ENCODE peak calls at places on chromosomes 4 and X, in ten cellular contexts. F is psoas muscle; Z is uterus; T is NT2/D1; Q is pancreas; K is aorta; R is stomach; W is body of pancreas; J is CD8-positive, alpha-beta T cell; I is GM23338. C is an unnamed sample. For H3K4me1, the result is how much of the 10 kb centered on the place peaks cover.

GRCh38 chr4:147049940-147050852 is 104.5 kb upstream of the TTC29 start:
- DNase-seq in F (no peak), Z (no peak), T (no peak), Q (no peak), K (no peak), R (no peak), W (no peak), J (no peak), I (no peak), C (no peak)

GRCh38 chrX:129787336-129788055 is 7.7 kb downstream of the SASH3 start:
- DNase-seq in F (no peak), Z (no peak), T (no peak), Q (no peak), K (peak), R (no peak), W (no peak), J (no peak), I (no peak), C (no peak)

GRCh38 chr4:40662962-40663604 is 33.4 kb upstream of the RBM47 start:
- DNase-seq in F (no peak), Z (no peak), T (no peak), Q (peak), K (no peak), R (no peak), W (peak), J (no peak), I (no peak), C (no peak)

GRCh38 chrX:55169782-55170181 is 50.4 kb upstream of the PAGE5 start:
- DNase-seq in F (no peak), Z (no peak), T (no peak), Q (no peak), K (no peak), R (no peak), W (no peak), J (no peak), I (no peak), C (no peak)

GRCh38 chr4:158775091-158775651 is 6.3 kb downstream of the FNIP2 start:
- DNase-seq in F (no peak), Z (no peak), T (no peak), Q (no peak), K (no peak), R (no peak), W (no peak), J (no peak), I (no peak), C (no peak)

GRCh38 chr4:152168960-152169616 is 366.8 kb downstream of the FBXW7 start:
- DNase-seq in F (no peak), Z (no peak), T (no peak), Q (no peak), K (no peak), R (no peak), W (no peak), J (no peak), I (peak), C (no peak)

GRCh38 chr4:177225605-177226004 is 84.1 kb upstream of the NEIL3 start:
- DNase-seq in F (no peak), Z (no peak), T (no peak), Q (no peak), K (no peak), R (no peak), W (no peak), J (no peak), I (no peak), C (no peak)

GRCh38 chr4:64721106-64721505 is 311.9 kb upstream of the TECRL start:
- DNase-seq in F (no peak), Z (no peak), T (no peak), Q (no peak), K (no peak), R (no peak), W (no peak), J (no peak), I (peak), C (no peak)

GRCh38 chr4:183757105-183757504 is 98.0 kb downstream of the TRAPPC11 start:
- DNase-seq in F (no peak), Z (no peak), T (no peak), Q (no peak), K (no peak), R (no peak), W (no peak), J (no peak), I (no peak), C (no peak)

GRCh38 chr4:37628977-37629609 is 57.1 kb downstream of the RELL1 start:
- DNase-seq in F (peak), Z (peak), T (no peak), Q (no peak), K (no peak), R (peak), W (peak), J (no peak), I (no peak), C (no peak)

GRCh38 chr4:4670869-4671268 is 129.0 kb upstream of the STX18 start:
- DNase-seq in F (no peak), Z (no peak), T (no peak), Q (no peak), K (no peak), R (no peak), W (no peak), J (no peak), I (no peak), C (no peak)

GRCh38 chr4:1266881-1267763 is 18.2 kb upstream of the CTBP1 start:
- DNase-seq in F (no peak), Z (no peak), T (no peak), Q (no peak), K (no peak), R (no peak), W (no peak), J (no peak), I (no peak), C (no peak)
- H3K4me1 ChIP-seq in F (under half), Z (under half), T (under half), Q (under half), K (under half), R (under half), W (under half), J (under half), I (under half), C (under half)

GRCh38 chr4:34280131-34280530 is 1964.2 kb downstream of the ARAP2 start:
- DNase-seq in F (no peak), Z (no peak), T (no peak), Q (no peak), K (no peak), R (no peak), W (no peak), J (no peak), I (peak), C (no peak)

GRCh38 chr4:34279011-34279410 is 1965.3 kb downstream of the ARAP2 start:
- DNase-seq in F (no peak), Z (no peak), T (no peak), Q (no peak), K (no peak), R (no peak), W (no peak), J (no peak), I (no peak), C (no peak)

GRCh38 chr4:34281826-34282225 is 1962.5 kb downstream of the ARAP2 start:
- DNase-seq in F (no peak), Z (no peak), T (no peak), Q (no peak), K (no peak), R (no peak), W (no peak), J (no peak), I (no peak), C (no peak)
- H3K4me1 ChIP-seq in F (under half), Z (under half), T (under half), Q (under half), K (under half), R (under half), W (under half), J (under half), I (under half), C (under half)

DNA sequence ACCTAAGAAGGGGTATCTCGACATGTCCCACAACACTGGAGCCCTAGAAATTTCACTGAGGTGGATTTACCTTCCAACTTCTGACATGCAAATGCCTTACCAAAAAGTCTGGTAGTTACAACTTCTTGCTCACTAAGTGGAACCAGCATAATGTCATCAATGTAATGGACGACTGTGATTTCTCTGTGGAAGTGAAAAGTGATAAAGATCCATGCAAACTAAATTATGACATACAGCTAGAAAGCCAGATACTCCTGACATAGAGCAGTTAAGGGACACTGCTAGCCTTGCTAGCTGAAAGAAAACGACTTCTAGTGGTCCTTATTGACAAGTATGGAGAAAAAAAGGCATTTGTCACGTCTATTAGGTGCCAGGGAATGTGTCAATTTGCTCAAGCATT is 191.1 kb downstream of the MAB21L2 start:
- DNase-seq in F (no peak), Z (no peak), T (no peak), Q (no peak), K (no peak), R (no peak), W (no peak), J (no peak), I (no peak), C (no peak)
- H3K4me1 ChIP-seq in F (under half), Z (under half), T (under half), Q (under half), K (under half), R (under half), W (under half), J (under half), I (under half), C (under half)

GRCh38 chr4:1854752-1855151 is 1.2 kb downstream of the LETM1 start:
- DNase-seq in F (no peak), Z (no peak), T (no peak), Q (no peak), K (no peak), R (no peak), W (no peak), J (no peak), I (no peak), C (no peak)

GRCh38 chr4:1851575-1852415 is 4.2 kb downstream of the LETM1 start:
- DNase-seq in F (no peak), Z (no peak), T (no peak), Q (no peak), K (no peak), R (peak), W (peak), J (no peak), I (no peak), C (no peak)

GRCh38 chr4:1850276-1850675 is 5.7 kb downstream of the LETM1 start:
- DNase-seq in F (no peak), Z (no peak), T (no peak), Q (no peak), K (peak), R (no peak), W (no peak), J (no peak), I (no peak), C (no peak)

GRCh38 chr4:1852904-1853623 is 2.9 kb downstream of the LETM1 start:
- DNase-seq in F (no peak), Z (no peak), T (no peak), Q (no peak), K (no peak), R (peak), W (no peak), J (no peak), I (no peak), C (no peak)

DNA sequence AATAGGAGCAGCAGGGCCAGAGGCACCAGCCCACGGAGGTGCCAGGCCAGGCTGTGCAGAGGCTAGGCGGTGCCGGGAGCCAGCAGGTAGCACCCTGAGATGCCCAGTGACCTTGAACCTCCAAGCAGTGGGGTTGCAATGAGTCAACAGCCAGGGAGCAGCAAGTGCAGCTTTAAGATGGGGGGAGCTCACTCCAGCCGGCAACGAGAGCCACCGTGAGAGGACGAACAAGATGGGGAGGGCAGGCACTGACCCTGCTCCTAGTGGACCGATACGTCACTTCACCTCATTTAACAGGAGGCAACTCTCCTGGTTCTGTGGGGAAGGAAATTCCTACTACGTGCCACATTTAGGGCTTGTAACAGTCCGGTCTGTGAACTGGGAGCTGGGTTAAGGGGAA is 4.8 kb downstream of the LETM1 start:
- DNase-seq in F (no peak), Z (no peak), T (no peak), Q (no peak), K (no peak), R (no peak), W (no peak), J (no peak), I (no peak), C (no peak)
- H3K4me1 ChIP-seq in F (under half), Z (under half), T (under half), Q (under half), K (under half), R (half or more), W (under half), J (under half), I (under half), C (under half)

DNA sequence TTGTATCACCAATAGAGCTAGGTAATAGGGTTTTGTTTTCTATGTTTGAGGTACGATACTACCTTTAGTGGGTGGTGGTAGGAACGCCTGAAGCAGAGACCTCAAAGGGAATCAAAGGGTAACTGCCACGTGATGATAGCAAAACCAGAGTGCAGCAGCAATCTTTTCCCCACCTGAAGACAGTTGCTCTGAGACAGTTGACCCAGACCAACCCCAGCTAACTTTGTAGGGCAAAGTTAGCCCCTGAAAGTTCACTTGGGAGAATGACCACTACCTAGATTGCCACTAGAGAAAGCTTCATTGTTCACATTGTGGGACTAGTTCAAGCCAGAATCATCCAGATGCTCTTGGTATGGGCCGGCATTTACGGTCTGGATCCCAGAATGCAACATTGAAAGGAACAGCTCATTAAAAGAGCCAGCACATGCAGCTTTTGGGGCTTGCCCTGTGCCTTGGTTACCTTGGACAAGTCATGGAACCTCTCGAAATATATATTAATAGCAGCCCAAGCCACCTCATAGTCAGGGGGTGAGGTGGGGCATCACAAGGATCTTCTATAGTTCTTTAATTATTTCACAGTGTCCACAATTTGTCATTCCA is 4.0 kb downstream of the SEPTIN6 start:
- DNase-seq in F (no peak), Z (no peak), T (no peak), Q (no peak), K (no peak), R (no peak), W (no peak), J (no peak), I (no peak), C (no peak)
- H3K4me1 ChIP-seq in F (under half), Z (under half), T (under half), Q (under half), K (under half), R (under half), W (under half), J (half or more), I (under half), C (under half)

GRCh38 chr4:1298461-1298860 is 8.8 kb downstream of the MAEA start:
- DNase-seq in F (no peak), Z (no peak), T (no peak), Q (no peak), K (peak), R (no peak), W (no peak), J (no peak), I (no peak), C (no peak)
- H3K4me1 ChIP-seq in F (under half), Z (under half), T (under half), Q (under half), K (under half), R (half or more), W (under half), J (under half), I (under half), C (under half)

C was measured in tibial artery.